ENCODE peak calls at places on chromosomes 4 and X, in six cellular contexts. One of them, this sample, is unnamed.

GRCh38 chrX:129980540-129981206 is 1.8 kb upstream of the BCORL1 start:
- DNase-seq in K562: no peak
- DNase-seq in H1: peak
- DNase-seq in GM12891: no peak
- DNase-seq in SK-N-SH: peak
- DNase-seq in HepG2: peak
- DNase-seq in this sample: peak

GRCh38 chr4:70761276-70761816 is 39.6 kb downstream of the RUFY3 start:
- DNase-seq in K562: no peak
- DNase-seq in H1: no peak
- DNase-seq in GM12891: no peak
- DNase-seq in SK-N-SH: no peak
- DNase-seq in HepG2: no peak
- DNase-seq in this sample: no peak

GRCh38 chrX:29229802-29230201 is 642.6 kb downstream of the IL1RAPL1 start:
- DNase-seq in K562: no peak
- DNase-seq in H1: no peak
- DNase-seq in GM12891: no peak
- DNase-seq in SK-N-SH: no peak
- DNase-seq in HepG2: no peak
- DNase-seq in this sample: no peak

GRCh38 chr4:174138616-174139015 is 144.9 kb downstream of the FBXO8 start:
- DNase-seq in K562: no peak
- DNase-seq in H1: no peak
- DNase-seq in GM12891: no peak
- DNase-seq in SK-N-SH: no peak
- DNase-seq in HepG2: no peak
- DNase-seq in this sample: no peak

GRCh38 chr4:29467044-29467717 is 1253.0 kb upstream of the PCDH7 start:
- DNase-seq in K562: no peak
- DNase-seq in H1: no peak
- DNase-seq in GM12891: no peak
- DNase-seq in SK-N-SH: no peak
- DNase-seq in HepG2: no peak
- DNase-seq in this sample: no peak

GRCh38 chr4:139797287-139797686 is 131.7 kb downstream of the MGST2 start:
- DNase-seq in K562: no peak
- DNase-seq in H1: no peak
- DNase-seq in GM12891: no peak
- DNase-seq in SK-N-SH: no peak
- DNase-seq in HepG2: no peak
- DNase-seq in this sample: no peak

GRCh38 chr4:1024882-1025552 is 13.6 kb downstream of the FGFRL1 start:
- DNase-seq in K562: no peak
- DNase-seq in H1: no peak
- DNase-seq in GM12891: no peak
- DNase-seq in SK-N-SH: no peak
- DNase-seq in HepG2: no peak
- DNase-seq in this sample: no peak

GRCh38 chr4:52844596-52844995 is 17.5 kb upstream of the RASL11B start:
- DNase-seq in K562: no peak
- DNase-seq in H1: no peak
- DNase-seq in GM12891: no peak
- DNase-seq in SK-N-SH: no peak
- DNase-seq in HepG2: no peak
- DNase-seq in this sample: no peak

GRCh38 chr4:83217721-83218522 is 66.7 kb downstream of the COQ2 start:
- DNase-seq in K562: no peak
- DNase-seq in H1: no peak
- DNase-seq in GM12891: peak
- DNase-seq in SK-N-SH: no peak
- DNase-seq in HepG2: no peak
- DNase-seq in this sample: peak

GRCh38 chrX:108186811-108187210 is 95.2 kb downstream of the ATG4A start:
- DNase-seq in K562: no peak
- DNase-seq in H1: no peak
- DNase-seq in GM12891: no peak
- DNase-seq in SK-N-SH: no peak
- DNase-seq in HepG2: peak
- DNase-seq in this sample: no peak

GRCh38 chr4:173508386-173509002 is 21.5 kb downstream of the HAND2 start:
- DNase-seq in K562: no peak
- DNase-seq in H1: peak
- DNase-seq in GM12891: no peak
- DNase-seq in SK-N-SH: peak
- DNase-seq in HepG2: no peak
- DNase-seq in this sample: no peak

GRCh38 chrX:153878285-153878779 is 7.6 kb downstream of the L1CAM start:
- DNase-seq in K562: no peak
- DNase-seq in H1: no peak
- DNase-seq in GM12891: no peak
- DNase-seq in SK-N-SH: peak
- DNase-seq in HepG2: no peak
- DNase-seq in this sample: no peak

GRCh38 chr4:54784188-54784671 is 126.5 kb downstream of the KIT start:
- DNase-seq in K562: peak
- DNase-seq in H1: no peak
- DNase-seq in GM12891: no peak
- DNase-seq in SK-N-SH: no peak
- DNase-seq in HepG2: no peak
- DNase-seq in this sample: no peak

GRCh38 chr4:23837366-23837765 is 52.5 kb downstream of the PPARGC1A start:
- DNase-seq in K562: no peak
- DNase-seq in H1: no peak
- DNase-seq in GM12891: no peak
- DNase-seq in SK-N-SH: no peak
- DNase-seq in HepG2: no peak
- DNase-seq in this sample: no peak

GRCh38 chrX:38341442-38341841 is 11.0 kb upstream of the OTC start:
- DNase-seq in K562: no peak
- DNase-seq in H1: no peak
- DNase-seq in GM12891: no peak
- DNase-seq in SK-N-SH: no peak
- DNase-seq in HepG2: no peak
- DNase-seq in this sample: no peak

GRCh38 chr4:147846318-147847135 is 114.6 kb downstream of the ARHGAP10 start:
- DNase-seq in K562: no peak
- DNase-seq in H1: no peak
- DNase-seq in GM12891: no peak
- DNase-seq in SK-N-SH: no peak
- DNase-seq in HepG2: no peak
- DNase-seq in this sample: no peak

GRCh38 chr4:184424993-184425758 is 49.2 kb downstream of the IRF2 start:
- DNase-seq in K562: no peak
- DNase-seq in H1: no peak
- DNase-seq in GM12891: no peak
- DNase-seq in SK-N-SH: no peak
- DNase-seq in HepG2: no peak
- DNase-seq in this sample: no peak

GRCh38 chr4:14582658-14583057 is 419.6 kb upstream of the CPEB2 start:
- DNase-seq in K562: no peak
- DNase-seq in H1: no peak
- DNase-seq in GM12891: no peak
- DNase-seq in SK-N-SH: no peak
- DNase-seq in HepG2: no peak
- DNase-seq in this sample: no peak

GRCh38 chr4:162461952-162462351 is 298.2 kb upstream of the FSTL5 start:
- DNase-seq in K562: no peak
- DNase-seq in H1: no peak
- DNase-seq in GM12891: no peak
- DNase-seq in SK-N-SH: peak
- DNase-seq in HepG2: no peak
- DNase-seq in this sample: no peak

GRCh38 chrX:40093586-40093985 is 4.2 kb downstream of the BCOR start:
- DNase-seq in K562: no peak
- DNase-seq in H1: no peak
- DNase-seq in GM12891: no peak
- DNase-seq in SK-N-SH: no peak
- DNase-seq in HepG2: no peak
- DNase-seq in this sample: no peak

GRCh38 chrX:54049801-54050200 is 5.5 kb upstream of the PHF8 start:
- DNase-seq in K562: no peak
- DNase-seq in H1: no peak
- DNase-seq in GM12891: no peak
- DNase-seq in SK-N-SH: no peak
- DNase-seq in HepG2: no peak
- DNase-seq in this sample: no peak

GRCh38 chr4:134365852-134366251 is 164.3 kb upstream of the PABPC4L start:
- DNase-seq in K562: no peak
- DNase-seq in H1: no peak
- DNase-seq in GM12891: no peak
- DNase-seq in SK-N-SH: no peak
- DNase-seq in HepG2: no peak
- DNase-seq in this sample: no peak

DNA sequence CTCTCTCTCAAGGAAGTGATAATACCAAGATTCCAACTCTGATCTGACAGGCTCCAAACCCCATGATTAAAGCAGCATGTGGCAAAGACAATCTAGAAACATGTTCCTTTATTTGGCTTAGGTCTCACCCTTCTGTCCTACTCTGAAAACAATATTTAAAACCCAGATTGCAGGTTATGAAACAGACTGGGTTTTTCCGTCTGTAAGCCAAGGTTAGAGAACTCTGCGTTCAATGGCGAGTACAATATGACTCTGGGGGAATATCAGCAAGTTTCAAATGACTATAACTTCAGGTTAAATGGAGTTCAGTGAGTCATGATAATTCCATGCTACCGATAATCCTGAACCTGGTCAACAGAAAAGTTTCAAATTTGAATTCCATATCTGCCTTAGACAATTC is 50.8 kb downstream of the ANAPC10 start:
- DNase-seq in K562: no peak
- DNase-seq in H1: no peak
- DNase-seq in GM12891: no peak
- DNase-seq in SK-N-SH: no peak
- DNase-seq in HepG2: no peak
- DNase-seq in this sample: no peak
- TF ChIP-seq TAF1 in K562: no peak
- TF ChIP-seq TAF1 in H1: no peak
- TF ChIP-seq TAF1 in GM12891: no peak
- TF ChIP-seq TAF1 in SK-N-SH: no peak
- TF ChIP-seq TAF1 in HepG2: no peak
- TF ChIP-seq TAF1 in this sample: no peak

GRCh38 chrX:15675490-15675921 is 10.9 kb upstream of the CLTRN start:
- DNase-seq in K562: peak
- DNase-seq in H1: peak
- DNase-seq in GM12891: peak
- DNase-seq in SK-N-SH: peak
- DNase-seq in HepG2: no peak
- DNase-seq in this sample: peak

GRCh38 chrX:15672886-15673285 is 8.3 kb upstream of the CLTRN start:
- DNase-seq in K562: no peak
- DNase-seq in H1: no peak
- DNase-seq in GM12891: no peak
- DNase-seq in SK-N-SH: no peak
- DNase-seq in HepG2: no peak
- DNase-seq in this sample: no peak

GRCh38 chrX:15673970-15674369 is 9.4 kb upstream of the CLTRN start:
- DNase-seq in K562: no peak
- DNase-seq in H1: no peak
- DNase-seq in GM12891: no peak
- DNase-seq in SK-N-SH: no peak
- DNase-seq in HepG2: no peak
- DNase-seq in this sample: no peak

GRCh38 chrX:15674514-15674898 is 9.9 kb upstream of the CLTRN start:
- DNase-seq in K562: peak
- DNase-seq in H1: no peak
- DNase-seq in GM12891: peak
- DNase-seq in SK-N-SH: peak
- DNase-seq in HepG2: peak
- DNase-seq in this sample: no peak

DNA sequence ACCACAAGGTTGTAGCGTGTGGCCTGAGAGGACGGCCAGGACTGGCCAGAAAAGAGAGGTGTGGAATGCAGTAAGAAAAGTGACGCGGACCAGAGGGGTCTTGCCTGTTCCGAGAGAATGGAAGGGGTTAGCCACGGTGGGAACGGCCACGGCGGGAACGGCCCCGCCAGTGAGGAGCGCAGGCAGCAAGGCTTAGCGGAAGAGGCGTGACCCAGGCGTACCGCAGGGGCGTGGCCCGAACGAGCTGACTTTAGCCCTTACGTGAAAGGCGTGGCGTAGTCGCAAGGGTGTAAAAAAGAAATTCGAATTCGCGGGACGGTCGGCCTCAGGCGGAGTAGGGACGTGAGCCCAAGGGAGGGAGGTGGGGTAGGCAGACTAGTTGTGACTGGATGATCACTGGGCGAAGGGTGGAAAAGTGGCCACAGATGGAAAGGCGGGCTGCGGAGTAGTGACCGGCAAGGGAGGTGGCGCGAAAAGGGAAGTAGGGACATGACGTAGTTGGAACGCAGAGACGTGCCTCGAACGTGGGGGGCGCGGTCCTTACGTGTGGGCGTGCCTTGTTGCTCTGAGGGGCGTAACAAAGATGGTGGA is 10.4 kb upstream of the CLTRN start:
- DNase-seq in K562: peak
- DNase-seq in H1: peak
- DNase-seq in GM12891: peak
- DNase-seq in SK-N-SH: peak
- DNase-seq in HepG2: peak
- DNase-seq in this sample: peak
- TF ChIP-seq TAF1 in K562: peak
- TF ChIP-seq TAF1 in H1: peak
- TF ChIP-seq TAF1 in GM12891: peak
- TF ChIP-seq TAF1 in SK-N-SH: no peak
- TF ChIP-seq TAF1 in HepG2: peak
- TF ChIP-seq TAF1 in this sample: no peak

GRCh38 chr4:138262058-138262838 is 20.1 kb upstream of the SLC7A11 start:
- DNase-seq in K562: no peak
- DNase-seq in H1: no peak
- DNase-seq in GM12891: no peak
- DNase-seq in SK-N-SH: no peak
- DNase-seq in HepG2: no peak
- DNase-seq in this sample: no peak

GRCh38 chr4:138259801-138260200 is 17.7 kb upstream of the SLC7A11 start:
- DNase-seq in K562: no peak
- DNase-seq in H1: no peak
- DNase-seq in GM12891: no peak
- DNase-seq in SK-N-SH: no peak
- DNase-seq in HepG2: no peak
- DNase-seq in this sample: no peak

GRCh38 chr4:138256608-138257007 is 14.5 kb upstream of the SLC7A11 start:
- DNase-seq in K562: no peak
- DNase-seq in H1: no peak
- DNase-seq in GM12891: no peak
- DNase-seq in SK-N-SH: no peak
- DNase-seq in HepG2: no peak
- DNase-seq in this sample: no peak

GRCh38 chr4:138255917-138256597 is 13.9 kb upstream of the SLC7A11 start:
- DNase-seq in K562: no peak
- DNase-seq in H1: no peak
- DNase-seq in GM12891: no peak
- DNase-seq in SK-N-SH: no peak
- DNase-seq in HepG2: no peak
- DNase-seq in this sample: no peak

GRCh38 chr4:138259296-138259695 is 17.1 kb upstream of the SLC7A11 start:
- DNase-seq in K562: no peak
- DNase-seq in H1: no peak
- DNase-seq in GM12891: no peak
- DNase-seq in SK-N-SH: no peak
- DNase-seq in HepG2: no peak
- DNase-seq in this sample: no peak
- TF ChIP-seq TAF1 in K562: no peak
- TF ChIP-seq TAF1 in H1: no peak
- TF ChIP-seq TAF1 in GM12891: no peak
- TF ChIP-seq TAF1 in SK-N-SH: no peak
- TF ChIP-seq TAF1 in HepG2: no peak
- TF ChIP-seq TAF1 in this sample: no peak

GRCh38 chr4:6345096-6345830 is 75.6 kb downstream of the WFS1 start:
- DNase-seq in K562: no peak
- DNase-seq in H1: no peak
- DNase-seq in GM12891: no peak
- DNase-seq in SK-N-SH: no peak
- DNase-seq in HepG2: no peak
- DNase-seq in this sample: no peak
- TF ChIP-seq TAF1 in K562: no peak
- TF ChIP-seq TAF1 in H1: no peak
- TF ChIP-seq TAF1 in GM12891: no peak
- TF ChIP-seq TAF1 in SK-N-SH: no peak
- TF ChIP-seq TAF1 in HepG2: no peak
- TF ChIP-seq TAF1 in this sample: no peak